ENCODE peak calls at places on chromosomes 1 and 21, in four cellular contexts. T, N, R and E are unnamed samples.

GRCh38 chr1:213303286-213303685 is 252.2 kb downstream of the RPS6KC1 start:
- DNase-seq in N (no peak), R (peak), T (no peak), E (no peak)

GRCh38 chr1:33306561-33307493 is 14.1 kb downstream of the A3GALT2 start:
- DNase-seq in N (no peak), T (no peak), R (no peak), E (no peak)

GRCh38 chr1:219049411-219049943 is 124.2 kb upstream of the LYPLAL1 start:
- DNase-seq in N (no peak), R (no peak), T (no peak), E (no peak)

GRCh38 chr1:150922519-150922975 is 3.6 kb upstream of the SETDB1 start:
- DNase-seq in T (peak), R (peak), N (peak), E (peak)

GRCh38 chr1:176767714-176768136 is 304.8 kb downstream of the PAPPA2 start:
- DNase-seq in T (no peak), N (no peak), R (no peak), E (no peak)

GRCh38 chr1:56819393-56819899 is at the start of gene FYB2:
- DNase-seq in N (no peak), T (no peak), R (peak), E (no peak)

GRCh38 chr1:237814319-237814924 is 76.3 kb downstream of the ZP4 start:
- DNase-seq in T (peak), R (peak), N (no peak), E (no peak)

GRCh38 chr21:32653326-32653901 is 41.2 kb upstream of the CFAP298 start:
- DNase-seq in N (no peak), T (peak), R (peak), E (no peak)

GRCh38 chr1:234820597-234820996 is 210.6 kb upstream of the IRF2BP2 start:
- DNase-seq in R (no peak), T (no peak), N (no peak), E (no peak)

GRCh38 chr1:24190970-24191570 is 4.0 kb upstream of the IFNLR1 start:
- DNase-seq in T (no peak), R (no peak), N (no peak), E (no peak)

GRCh38 chr1:119285482-119285881 is 83.1 kb upstream of the HAO2 start:
- DNase-seq in R (peak), T (peak), N (no peak), E (no peak)

GRCh38 chr1:59408608-59409007 is 111.7 kb downstream of the FGGY start:
- DNase-seq in T (no peak), N (no peak), R (no peak), E (no peak)

GRCh38 chr1:16111771-16112557 is 38.5 kb upstream of the FAM131C start:
- DNase-seq in T (no peak), N (no peak), R (no peak), E (no peak)

GRCh38 chr1:55632906-55633305 is 417.7 kb upstream of the USP24 start:
- DNase-seq in T (no peak), N (no peak), R (peak), E (no peak)

GRCh38 chr1:28156821-28157220 is 19.7 kb downstream of the PTAFR start:
- DNase-seq in N (no peak), T (no peak), R (no peak), E (peak)

GRCh38 chr1:169529068-169529642 is 43.4 kb upstream of the SLC19A2 start:
- DNase-seq in T (peak), R (peak), N (no peak), E (no peak)

GRCh38 chr21:38134084-38134873 is 122.5 kb upstream of the KCNJ15 start:
- DNase-seq in N (no peak), R (no peak), T (peak), E (no peak)

GRCh38 chr1:28602536-28603439 is 10.7 kb downstream of the RAB42 start:
- DNase-seq in N (no peak), R (peak), T (peak), E (peak)

GRCh38 chr21:28663111-28663693 is 329.5 kb downstream of the LTN1 start:
- DNase-seq in N (no peak), T (no peak), R (no peak), E (no peak)

GRCh38 chr1:234188454-234188792 is 184.8 kb upstream of the COA6 start:
- DNase-seq in N (no peak), T (peak), R (peak), E (no peak)

GRCh38 chr1:223533708-223534107 is 131.8 kb downstream of the CAPN8 start:
- DNase-seq in N (no peak), R (no peak), T (no peak), E (no peak)

GRCh38 chr1:9440763-9441194 is 98.5 kb upstream of the SLC25A33 start:
- DNase-seq in T (no peak), N (no peak), R (no peak), E (peak)

GRCh38 chr1:172354291-172354940 is 66.1 kb upstream of the C1orf105 start:
- DNase-seq in T (no peak), R (no peak), N (no peak), E (no peak)

GRCh38 chr1:25461783-25462182 is 31.1 kb downstream of the MACO1 start:
- DNase-seq in R (no peak), T (no peak), N (no peak), E (no peak)

GRCh38 chr21:41387824-41388223 is 26.0 kb downstream of the MX2 start:
- DNase-seq in N (no peak), R (no peak), T (no peak), E (no peak)

GRCh38 chr1:27152004-27152828 is 2.7 kb downstream of the SLC9A1 start:
- DNase-seq in N (no peak), R (no peak), T (no peak), E (peak)

GRCh38 chr1:152515454-152515823 is 1.2 kb downstream of the CRCT1 start:
- DNase-seq in R (no peak), T (peak), N (no peak), E (no peak)

GRCh38 chr1:72724951-72725863 is 442.9 kb upstream of the NEGR1 start:
- DNase-seq in N (no peak), R (peak), T (no peak), E (peak)

GRCh38 chr1:64980745-64981601 is 14.6 kb upstream of the JAK1 start:
- DNase-seq in N (no peak), T (peak), R (no peak), E (no peak)

GRCh38 chr1:95604784-95605183 is 370.8 kb downstream of the RWDD3 start:
- DNase-seq in N (no peak), T (no peak), R (no peak), E (no peak)

GRCh38 chr1:152899027-152899426 is 9.3 kb upstream of the IVL start:
- DNase-seq in T (no peak), R (no peak), N (no peak), E (no peak)

GRCh38 chr21:28063241-28063640 is 929.4 kb downstream of the LTN1 start:
- DNase-seq in N (no peak), T (no peak), R (no peak), E (no peak)

GRCh38 chr1:224540535-224540934 is 75.6 kb upstream of the CNIH3 start:
- DNase-seq in T (no peak), R (no peak), N (no peak), E (no peak)

GRCh38 chr1:244035358-244035757 is 15.7 kb upstream of the ZBTB18 start:
- DNase-seq in N (no peak), R (no peak), T (no peak), E (no peak)

GRCh38 chr1:44263191-44263944 is 50.1 kb downstream of the DMAP1 start:
- DNase-seq in R (no peak), T (no peak), N (no peak), E (no peak)

GRCh38 chr1:96513136-96513535 is 208.4 kb upstream of the PTBP2 start:
- DNase-seq in T (no peak), N (no peak), R (no peak), E (no peak)

GRCh38 chr1:26833432-26834405 is 7.2 kb downstream of the ZDHHC18 start:
- DNase-seq in N (peak), R (peak), T (no peak), E (peak)

GRCh38 chr1:93814059-93814794 is 64.8 kb downstream of the DNTTIP2 start:
- DNase-seq in N (no peak), T (peak), R (peak), E (peak)

GRCh38 chr1:178541396-178541795 is 28.5 kb downstream of the TEX35 start:
- DNase-seq in T (no peak), R (no peak), N (no peak), E (no peak)

DNA sequence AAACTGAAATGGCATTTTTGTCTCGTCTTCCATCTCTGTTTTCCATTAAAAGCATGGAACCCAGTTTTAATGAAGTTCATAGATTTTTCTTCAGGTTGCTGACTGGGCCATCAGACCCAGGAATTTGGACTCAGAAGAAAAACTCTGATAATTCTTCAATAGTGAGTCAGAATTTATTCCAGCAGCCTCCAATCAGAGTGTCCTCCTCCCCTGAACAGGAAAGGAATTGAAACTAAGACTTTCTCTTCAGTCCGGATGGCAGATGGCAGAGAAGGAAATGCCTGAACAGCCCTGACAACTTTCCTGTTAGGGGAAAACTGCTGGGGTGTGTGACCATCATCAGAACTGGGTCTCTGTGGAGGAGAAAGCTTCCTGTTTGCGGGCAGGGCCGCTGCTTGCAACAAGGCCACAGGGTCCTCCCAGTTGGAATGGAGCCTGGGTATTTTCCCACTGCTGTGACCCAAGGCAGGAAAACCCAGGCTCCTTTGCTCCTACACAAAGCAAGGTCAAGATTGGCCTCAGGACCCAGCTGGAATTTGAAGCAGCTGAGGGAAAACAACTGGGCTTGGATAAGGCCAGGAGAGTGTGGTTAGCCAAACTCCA is 20.7 kb downstream of the CD34 start:
- DNase-seq in N (no peak), T (peak), R (no peak), E (peak)
- H3K4me3 ChIP-seq in N (no peak), T (no peak), R (no peak), E (no peak)

GRCh38 chr1:40952744-40953315 is 26.7 kb upstream of the CTPS1 start:
- DNase-seq in R (no peak), N (no peak), T (no peak), E (no peak)
- TF ChIP-seq CTCF in R (no peak), N (no peak), T (no peak), E (no peak)

GRCh38 chr1:1910651-1911389 is 4.2 kb upstream of the CALML6 start:
- DNase-seq in N (no peak), R (no peak), T (no peak), E (peak)

GRCh38 chr1:1907098-1907736 is 7.8 kb upstream of the CALML6 start:
- DNase-seq in R (no peak), N (no peak), T (peak), E (peak)

GRCh38 chr1:1911390-1912041 is 3.5 kb upstream of the CALML6 start:
- DNase-seq in N (no peak), T (no peak), R (no peak), E (peak)

GRCh38 chr1:1908506-1908791 is 6.6 kb upstream of the CALML6 start:
- DNase-seq in R (no peak), N (no peak), T (peak), E (no peak)

GRCh38 chr1:1910033-1910465 is 5.0 kb upstream of the CALML6 start:
- DNase-seq in N (no peak), T (no peak), R (no peak), E (no peak)
- H3K4me3 ChIP-seq in N (peak), T (no peak), R (peak), E (no peak)

GRCh38 chr1:98940069-98940468 is 64.6 kb downstream of the PLPPR5 start:
- DNase-seq in R (no peak), T (no peak), N (no peak), E (no peak)
- TF ChIP-seq CTCF in R (no peak), T (no peak), N (no peak), E (no peak)

GRCh38 chr1:20847619-20848080 is 60.5 kb upstream of the HP1BP3 start:
- DNase-seq in T (peak), N (no peak), R (no peak), E (no peak)

GRCh38 chr1:20849100-20849499 is 62.0 kb upstream of the HP1BP3 start:
- DNase-seq in N (no peak), R (no peak), T (no peak), E (no peak)

GRCh38 chr1:20846461-20847374 is 59.6 kb upstream of the HP1BP3 start:
- DNase-seq in N (no peak), R (no peak), T (no peak), E (no peak)

GRCh38 chr1:20850021-20850420 is 62.9 kb upstream of the HP1BP3 start:
- DNase-seq in T (no peak), N (no peak), R (no peak), E (no peak)

DNA sequence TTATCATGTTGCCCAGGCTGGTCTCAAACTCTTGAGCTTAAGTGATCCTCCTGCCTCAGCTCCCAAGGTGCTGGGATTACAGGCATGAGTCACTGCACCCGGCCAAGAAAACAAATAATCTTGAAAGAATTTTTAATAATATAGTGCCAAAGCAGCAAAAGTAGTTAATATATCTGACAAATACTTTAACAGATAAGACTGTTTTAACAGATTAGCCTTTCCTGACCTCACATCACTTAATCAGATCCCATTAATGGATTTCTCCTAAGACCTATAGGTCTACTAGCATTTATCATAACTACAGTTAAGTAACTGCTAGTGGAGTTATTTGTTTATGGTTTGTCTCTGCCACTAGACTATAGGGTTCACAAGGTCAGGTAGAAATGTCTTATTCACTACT is 61.1 kb upstream of the HP1BP3 start:
- DNase-seq in R (no peak), N (no peak), T (peak), E (no peak)
- H3K4me3 ChIP-seq in R (no peak), N (no peak), T (no peak), E (no peak)

DNA sequence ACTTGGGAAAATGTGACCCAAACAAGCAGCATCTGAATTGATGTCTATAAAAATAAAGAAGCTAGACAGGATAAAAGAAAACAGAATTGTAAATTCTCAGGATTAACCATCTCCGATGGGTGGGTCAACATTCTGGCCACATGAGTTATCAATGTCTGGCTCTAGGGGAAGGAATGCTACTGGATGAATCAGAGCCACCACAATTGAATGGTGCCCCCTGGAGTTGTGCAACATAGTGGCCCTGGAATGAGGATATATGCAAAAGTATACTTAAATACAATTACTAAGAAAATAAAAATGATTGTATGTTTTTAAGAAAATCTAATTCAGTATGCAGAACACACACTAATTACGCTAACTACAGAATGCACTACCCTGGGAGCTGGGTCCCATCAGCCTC is 185.6 kb downstream of the TGFBR3 start:
- DNase-seq in N (no peak), R (no peak), T (peak), E (no peak)
- TF ChIP-seq CTCF in N (no peak), R (peak), T (no peak), E (no peak)

DNA sequence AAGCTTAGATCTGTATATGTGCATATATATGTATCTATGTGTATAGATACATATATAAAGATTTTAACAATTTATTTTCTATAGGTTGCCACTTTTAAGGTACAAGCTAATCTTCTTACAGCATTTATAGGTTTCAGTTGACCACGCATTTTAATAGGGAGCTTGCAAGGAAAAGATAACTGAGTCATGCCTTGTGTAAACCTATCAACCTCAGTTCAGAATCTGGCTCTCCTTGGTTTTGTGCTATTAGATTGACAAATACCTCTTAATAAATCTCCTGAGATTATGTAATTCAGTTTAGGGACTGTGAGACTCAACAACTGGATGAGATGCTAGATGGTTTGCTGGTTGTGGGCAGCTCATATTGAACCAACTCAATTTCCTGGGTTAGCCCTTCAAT is 114.7 kb upstream of the SERBP1 start:
- DNase-seq in T (peak), N (no peak), R (no peak), E (no peak)
- H3K4me3 ChIP-seq in T (no peak), N (no peak), R (no peak), E (no peak)